ENCODE peak calls at places on chromosomes 4 and X, in six cellular contexts. N is Right ventricle myocardium inferior, M is NT2/D1, D is endothelial cell, C is NCI-H1105, W is H54. I is an unnamed sample.

GRCh38 chr4:73989031-73989430 is 1.0 kb upstream of the PPBP start:
- DNase-seq in W (no peak), N (no peak), D (no peak), C (no peak), M (no peak), I (no peak)

GRCh38 chrX:130728208-130728607 is 174.8 kb downstream of the ENOX2 start:
- DNase-seq in M (no peak), D (no peak), C (no peak), N (no peak), W (no peak), I (no peak)

GRCh38 chr4:138494931-138495330 is 252.8 kb upstream of the SLC7A11 start:
- DNase-seq in D (peak), M (peak), N (no peak), W (no peak), C (peak), I (no peak)

GRCh38 chr4:68021185-68021584 is 57.9 kb upstream of the TMPRSS11A start:
- DNase-seq in W (no peak), D (no peak), N (no peak), C (no peak), M (no peak), I (no peak)

GRCh38 chr4:149983931-149984330 is 94.3 kb upstream of the DCLK2 start:
- DNase-seq in N (no peak), W (no peak), D (no peak), M (no peak), C (no peak), I (no peak)

GRCh38 chr4:833731-834367 is 7.9 kb upstream of the CPLX1 start:
- DNase-seq in W (no peak), C (no peak), M (no peak), D (no peak), N (peak), I (no peak)

GRCh38 chr4:184824776-184825393 is 883 bp downstream of the ACSL1 start:
- DNase-seq in N (no peak), D (no peak), W (no peak), C (no peak), M (no peak), I (no peak)

GRCh38 chrX:154332561-154332960 is 37.0 kb downstream of the TKTL1 start:
- DNase-seq in W (no peak), M (no peak), D (no peak), C (no peak), N (no peak), I (peak)

GRCh38 chr4:56183344-56183959 is 203.8 kb downstream of the AASDH start:
- DNase-seq in C (no peak), N (no peak), M (no peak), D (no peak), W (no peak), I (no peak)

GRCh38 chrX:139826065-139827044 is 106.5 kb downstream of the ATP11C start:
- DNase-seq in N (no peak), D (no peak), W (no peak), C (no peak), M (no peak), I (no peak)

GRCh38 chrX:120664081-120664480 is 34.2 kb upstream of the C1GALT1C1 start:
- DNase-seq in D (no peak), W (no peak), M (no peak), C (no peak), N (no peak), I (no peak)

GRCh38 chr4:56320293-56320692 is 67.0 kb downstream of the AASDH start:
- DNase-seq in M (no peak), W (peak), N (no peak), C (no peak), D (no peak), I (no peak)

GRCh38 chrX:100098660-100099375 is 311.3 kb downstream of the PCDH19 start:
- DNase-seq in N (no peak), D (peak), W (no peak), C (no peak), M (no peak), I (no peak)

GRCh38 chr4:634599-634985 is 9.2 kb downstream of the PDE6B start:
- DNase-seq in W (no peak), C (no peak), D (no peak), N (peak), M (no peak), I (peak)

GRCh38 chr4:140108713-140109230 is 45.2 kb downstream of the MAML3 start:
- DNase-seq in C (no peak), N (no peak), W (no peak), M (no peak), D (no peak), I (no peak)

GRCh38 chrX:40855411-40855810 is 120.1 kb upstream of the MED14 start:
- DNase-seq in W (no peak), C (peak), N (no peak), M (no peak), D (no peak), I (no peak)

GRCh38 chr4:98446499-98447375 is 185.6 kb downstream of the RAP1GDS1 start:
- DNase-seq in D (no peak), W (peak), C (no peak), N (no peak), M (no peak), I (no peak)

GRCh38 chr4:4308800-4309441 is 18.9 kb downstream of the ZBTB49 start:
- DNase-seq in D (no peak), C (no peak), M (no peak), W (no peak), N (no peak), I (no peak)

GRCh38 chrX:108001218-108001814 is 19.1 kb upstream of the TEX13B start:
- DNase-seq in C (peak), D (no peak), W (peak), N (no peak), M (no peak), I (no peak)

GRCh38 chrX:104351173-104351769 is 96.5 kb upstream of the ESX1 start:
- DNase-seq in C (no peak), M (no peak), N (no peak), W (peak), D (no peak), I (no peak)

GRCh38 chr4:78379040-78379439 is 172.5 kb upstream of the ANXA3 start:
- DNase-seq in C (no peak), M (no peak), D (no peak), W (no peak), N (no peak), I (no peak)

GRCh38 chr4:62194342-62194741 is 994.2 kb downstream of the ADGRL3 start:
- DNase-seq in W (no peak), C (no peak), M (no peak), N (no peak), D (no peak), I (no peak)

GRCh38 chr4:53784112-53784511 is 192.8 kb upstream of the LNX1 start:
- DNase-seq in W (no peak), C (no peak), M (no peak), N (no peak), D (no peak), I (no peak)

GRCh38 chr4:126766266-126766665 is 866.5 kb upstream of the INTU start:
- DNase-seq in M (no peak), D (no peak), C (no peak), W (no peak), N (no peak), I (peak)

GRCh38 chrX:132292753-132293152 is 73.5 kb upstream of the RAP2C start:
- DNase-seq in M (peak), D (peak), W (peak), C (no peak), N (no peak), I (no peak)

GRCh38 chr4:169611991-169612868 is at the start of gene NEK1:
- DNase-seq in N (peak), D (peak), C (peak), M (peak), W (peak), I (peak)

GRCh38 chr4:112765317-112765989 is 128.5 kb downstream of the LARP7 start:
- DNase-seq in W (no peak), M (no peak), D (no peak), N (no peak), C (no peak), I (no peak)